ENCODE peak calls at places on chromosomes 6 and 20, in six cellular contexts. K is IMR-90, Y is A549, V is spleen, D is breast epithelium, T is K562. L is an unnamed sample.

GRCh38 chr6:67353861-67354260 is 1281.2 kb upstream of the ADGRB3 start:
- DNase-seq in D (no peak), V (no peak), Y (no peak), T (no peak), K (no peak), L (no peak)

GRCh38 chr6:683742-684440 is 9.0 kb downstream of the EXOC2 start:
- DNase-seq in K (peak; percentile 88), D (no peak), T (peak; percentile 77), V (no peak), Y (no peak), L (no peak)

GRCh38 chr6:125124250-125124777 is 29.3 kb upstream of the TPD52L1 start:
- DNase-seq in T (no peak), Y (peak; percentile 77), D (no peak), K (no peak), V (no peak), L (no peak)

GRCh38 chr20:62704341-62704948 is 4.2 kb upstream of the NTSR1 start:
- DNase-seq in D (peak; percentile 67), Y (peak; percentile 66), K (peak; percentile 95), T (no peak), V (peak; percentile 83), L (peak; percentile 67)

GRCh38 chr6:82954937-82955577 is 110.6 kb downstream of the UBE3D start:
- DNase-seq in D (no peak), K (peak; percentile 91), V (no peak), T (no peak), Y (no peak), L (no peak)

GRCh38 chr20:22449115-22449973 is 135.0 kb downstream of the FOXA2 start:
- DNase-seq in Y (no peak), K (no peak), T (no peak), V (no peak), D (no peak), L (no peak)

GRCh38 chr20:57378107-57378506 is 13.1 kb upstream of the RBM38 start:
- DNase-seq in K (no peak), T (no peak), Y (no peak), V (no peak), D (no peak), L (no peak)

GRCh38 chr6:41451515-41452163 is 94.5 kb upstream of the FOXP4 start:
- DNase-seq in T (no peak), V (peak; percentile 44), K (peak; percentile 59), D (peak; percentile 26), Y (no peak), L (no peak)

GRCh38 chr6:165653196-165653595 is 9.8 kb downstream of the PDE10A start:
- DNase-seq in Y (no peak), V (no peak), T (no peak), K (peak; percentile 40), D (no peak), L (no peak)

GRCh38 chr6:10585232-10585887 is 64.2 kb downstream of the GCNT2 start:
- DNase-seq in D (no peak), V (no peak), Y (no peak), K (no peak), T (no peak), L (no peak)

GRCh38 chr6:106495014-106495413 is 134.3 kb downstream of the RTN4IP1 start:
- DNase-seq in K (no peak), D (no peak), V (no peak), Y (no peak), T (no peak), L (no peak)
- H3K9me3 ChIP-seq in K (no peaks in the 10 kb centered on the region), D (no peaks in the 10 kb centered on the region), V (no peaks in the 10 kb centered on the region), Y (no peaks in the 10 kb centered on the region), T (no peaks in the 10 kb centered on the region), L (no peaks in the 10 kb centered on the region)

DNA sequence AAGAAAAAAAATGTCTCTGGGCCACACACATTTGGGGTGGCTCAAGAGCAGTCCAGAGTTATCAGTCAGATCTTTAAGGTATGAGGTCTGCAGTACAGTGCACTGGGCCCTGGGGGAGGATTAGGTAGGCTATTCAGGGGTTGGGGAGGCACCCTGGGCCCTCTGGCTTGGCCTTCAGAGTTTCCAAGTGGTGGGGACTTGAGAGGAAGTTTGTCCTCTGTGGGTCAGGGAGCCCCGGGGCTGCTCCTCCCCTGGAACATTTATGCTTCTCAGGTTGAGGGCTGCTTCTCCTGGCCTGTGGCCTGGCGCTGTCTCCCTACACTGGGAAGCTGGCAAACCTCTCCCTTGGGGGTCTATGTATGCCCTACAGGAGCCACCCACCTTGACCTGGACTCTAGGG is 46.0 kb downstream of the PTK7 start:
- DNase-seq in T (no peak), K (no peak), D (no peak), V (peak; percentile 35), Y (no peak), L (no peak)
- TF ChIP-seq POLR2A in T (no peak), K (no peak), D (no peak), V (no peak), Y (no peak), L (no peak)

DNA sequence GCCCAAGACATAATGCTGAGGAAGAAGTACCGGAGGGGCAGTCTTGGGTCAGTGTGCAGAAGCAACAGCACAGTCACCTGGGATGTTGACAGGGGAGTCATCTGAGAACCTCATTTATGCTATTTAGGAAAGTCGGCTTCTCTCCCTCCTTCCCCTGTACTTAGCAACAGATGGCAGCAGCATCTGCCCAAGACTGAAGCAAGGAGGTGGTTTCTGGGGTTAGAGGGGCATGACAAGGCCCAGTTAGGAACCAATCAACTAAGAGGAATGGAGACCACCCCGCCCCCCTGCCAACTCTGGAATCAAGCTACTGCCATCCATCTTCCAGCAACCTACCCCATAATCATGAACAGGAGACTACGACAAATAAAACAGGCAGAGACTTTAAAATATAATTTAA is 21.7 kb downstream of the RIPK1 start:
- DNase-seq in D (no peak), V (no peak), Y (no peak), T (no peak), K (no peak), L (no peak)
- H3K9me3 ChIP-seq in D (no peaks in the 10 kb centered on the region), V (no peaks in the 10 kb centered on the region), Y (no peaks in the 10 kb centered on the region), T (peaks cover 20% of the 10 kb centered on the region), K (no peaks in the 10 kb centered on the region), L (no peaks in the 10 kb centered on the region)

DNA sequence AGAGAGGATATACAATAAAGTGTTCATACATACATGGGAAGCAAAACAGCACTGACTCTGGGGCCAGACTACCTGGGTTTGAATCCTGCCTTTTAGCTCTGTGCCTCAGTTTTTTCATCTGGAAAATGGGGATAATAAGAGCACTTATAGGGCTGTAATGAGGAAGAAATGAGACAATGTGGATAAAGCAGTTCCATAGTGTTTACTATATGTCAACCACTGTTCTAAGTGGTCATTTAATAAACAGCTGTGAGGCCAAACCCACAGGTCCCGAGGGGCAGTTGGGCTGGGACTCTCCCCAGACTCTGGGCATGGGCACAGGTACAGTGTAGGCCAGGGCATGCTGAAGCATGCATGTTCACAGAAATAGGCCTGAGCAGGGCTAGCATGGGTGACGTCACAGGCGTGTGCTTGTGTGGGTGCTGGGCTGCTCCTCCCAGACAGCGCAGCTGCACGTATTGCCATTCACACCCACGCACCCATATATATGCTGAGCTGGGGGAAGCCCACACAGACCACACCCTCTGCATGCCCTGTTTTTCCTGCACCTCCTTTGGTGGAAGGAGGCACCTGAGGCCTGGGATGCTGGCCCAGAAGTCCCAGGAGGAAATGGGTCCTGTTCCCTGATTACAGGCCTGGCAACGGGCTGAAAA is 3.5 kb upstream of the PLCG1 start:
- DNase-seq in K (peak; percentile 18), Y (no peak), D (peak; percentile 54), V (no peak), T (peak; percentile 67), L (no peak)
- TF ChIP-seq POLR2A in K (no peak), Y (no peak), D (no peak), V (no peak), T (no peak), L (no peak)

GRCh38 chr20:38902601-38903000 is 23.6 kb upstream of the FAM83D start:
- DNase-seq in Y (no peak), V (peak; percentile 58), D (no peak), K (no peak), T (no peak), L (no peak)

GRCh38 chr20:38903335-38903734 is 22.9 kb upstream of the FAM83D start:
- DNase-seq in K (no peak), Y (no peak), V (peak; percentile 7), T (no peak), D (no peak), L (no peak)

GRCh38 chr20:38905375-38905774 is 20.8 kb upstream of the FAM83D start:
- DNase-seq in D (no peak), Y (no peak), T (no peak), V (no peak), K (no peak), L (no peak)

DNA sequence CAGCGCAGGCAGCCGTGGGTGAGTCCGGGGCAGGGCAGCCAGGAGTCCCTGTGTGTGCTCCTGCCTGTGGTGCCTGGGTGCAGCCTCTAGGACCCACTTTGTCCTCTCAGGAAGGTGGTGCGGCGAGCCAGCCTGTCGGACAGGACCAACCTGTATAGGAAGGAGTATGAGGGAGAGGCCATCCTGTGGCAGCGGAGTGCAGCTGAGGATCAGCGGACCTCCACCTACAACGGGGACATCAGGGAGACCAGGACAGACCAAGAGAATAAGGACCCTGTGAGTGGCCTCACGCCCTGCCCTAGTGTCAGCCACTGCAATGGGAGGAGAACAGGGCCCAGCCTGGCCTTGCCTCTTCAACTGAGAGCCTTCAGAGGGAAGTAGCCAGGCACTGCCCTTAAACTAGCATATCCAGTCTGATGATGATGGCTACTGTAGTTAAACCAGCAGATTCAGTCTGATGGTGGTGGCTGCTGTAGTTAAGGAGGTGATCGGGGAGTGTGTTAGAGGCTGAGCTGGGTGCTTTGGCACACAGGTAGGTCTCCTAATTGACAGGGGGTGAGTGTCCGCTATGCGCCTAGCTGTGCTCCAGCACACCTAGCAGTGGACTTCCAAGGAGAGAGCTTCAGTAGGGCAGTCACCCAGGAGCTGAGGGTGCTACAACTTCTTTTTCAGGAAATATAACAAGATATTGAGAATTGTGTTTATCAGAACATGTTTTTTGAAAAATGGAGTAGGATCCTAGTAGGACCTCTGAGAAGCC is 18.1 kb upstream of the FAM83D start:
- DNase-seq in V (peak; percentile 59), D (no peak), K (no peak), T (no peak), Y (no peak), L (no peak)
- H3K9me3 ChIP-seq in V (no peaks in the 10 kb centered on the region), D (peaks cover 13% of the 10 kb centered on the region), K (peaks cover 2% of the 10 kb centered on the region), T (peaks cover 5% of the 10 kb centered on the region), Y (no peaks in the 10 kb centered on the region), L (no peaks in the 10 kb centered on the region)

DNA sequence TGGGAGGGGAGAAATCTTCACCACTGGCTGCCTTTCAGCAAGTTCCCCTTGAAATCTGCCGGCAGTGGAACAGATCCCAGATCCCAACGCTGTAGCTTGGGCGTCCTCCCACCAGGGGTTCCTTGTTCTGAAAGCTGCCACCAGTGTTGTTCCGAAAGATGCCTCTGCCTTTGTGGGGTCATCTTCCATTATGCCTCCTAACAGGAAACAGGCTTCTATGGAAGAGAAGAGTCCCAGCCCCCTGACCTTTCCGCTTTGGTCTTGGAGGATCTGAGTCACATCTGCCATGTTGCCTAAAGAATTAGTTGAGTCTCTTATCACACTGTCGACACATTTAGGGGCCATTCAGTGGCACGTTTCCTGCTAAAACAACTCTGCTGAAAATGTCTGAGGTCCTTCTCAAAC is 57.5 kb upstream of the NFATC2 start:
- DNase-seq in D (no peak), V (no peak), K (no peak), Y (no peak), T (peak; percentile 73), L (no peak)
- TF ChIP-seq POLR2A in D (no peak), V (no peak), K (no peak), Y (no peak), T (no peak), L (no peak)

L was measured in tibial nerve.